ENCODE peak calls at places on chromosomes 6 and 20, in eight cellular contexts. Z, E, V, W, G, F, Y and M are unnamed samples.

GRCh38 chr20:63955281-63955845 is 853 bp downstream of the UCKL1 start:
- DNase-seq in Y (peak; percentile 28), G (peak; percentile 20), V (peak; percentile 68), Z (peak; percentile 35), F (no peak), W (peak; percentile 67), E (no peak), M (peak; percentile 33)

GRCh38 chr6:148140772-148141557 is 201.7 kb upstream of the SASH1 start:
- DNase-seq in F (no peak), E (peak; percentile 15), V (no peak), G (peak; percentile 21), Z (peak; percentile 59), Y (no peak), W (no peak), M (peak; percentile 13)

GRCh38 chr20:49866051-49866450 is 49.3 kb downstream of the SPATA2 start:
- DNase-seq in F (no peak), V (no peak), W (no peak), E (no peak), G (peak; percentile 97), Y (no peak), Z (no peak), M (no peak)

GRCh38 chr20:61684583-61685235 is 381.0 kb downstream of the TAF4 start:
- DNase-seq in W (no peak), Y (no peak), V (no peak), E (no peak), G (no peak), F (no peak), Z (no peak), M (no peak)

GRCh38 chr6:138695193-138695592 is 78.4 kb upstream of the CCDC28A start:
- DNase-seq in Z (no peak), V (no peak), E (no peak), W (no peak), F (no peak), G (no peak), Y (no peak), M (no peak)

GRCh38 chr6:36888115-36888643 is 2.4 kb downstream of the C6orf89 start:
- DNase-seq in V (no peak), W (no peak), Y (no peak), F (no peak), G (no peak), E (no peak), Z (no peak), M (no peak)

GRCh38 chr6:10310826-10311225 is 104.0 kb downstream of the TFAP2A start:
- DNase-seq in F (no peak), Y (no peak), Z (no peak), V (no peak), E (no peak), W (peak; percentile 50), G (no peak), M (no peak)

GRCh38 chr20:51995551-51995951 is 193.2 kb upstream of the SALL4 start:
- DNase-seq in F (no peak), Z (no peak), V (no peak), E (peak; percentile 27), G (peak; percentile 36), Y (no peak), W (no peak), M (no peak)

GRCh38 chr6:98539669-98540207 is 294.6 kb upstream of the POU3F2 start:
- DNase-seq in W (no peak), Y (no peak), G (no peak), E (no peak), F (no peak), Z (peak; percentile 56), V (no peak), M (no peak)

GRCh38 chr6:55286824-55287223 is 40.4 kb upstream of the GFRAL start:
- DNase-seq in W (no peak), V (no peak), Y (no peak), G (no peak), Z (no peak), F (no peak), E (no peak), M (no peak)

GRCh38 chr20:8271727-8272126 is 139.7 kb downstream of the PLCB1 start:
- DNase-seq in E (no peak), F (no peak), G (no peak), V (no peak), Z (peak; percentile 24), Y (no peak), W (no peak), M (no peak)

GRCh38 chr6:46538800-46539199 is 47.6 kb upstream of the RCAN2 start:
- DNase-seq in E (no peak), Y (no peak), Z (no peak), G (no peak), F (no peak), W (no peak), V (no peak), M (no peak)

GRCh38 chr6:29726795-29727194 is 3.6 kb downstream of the HLA-F start:
- DNase-seq in W (no peak), G (no peak), V (no peak), Z (no peak), E (no peak), F (no peak), Y (no peak), M (no peak)

GRCh38 chr6:57265755-57266221 is 43.7 kb upstream of the RAB23 start:
- DNase-seq in G (peak; percentile 32), Z (peak; percentile 39), F (peak; percentile 13), E (peak; percentile 61), W (no peak), V (no peak), Y (no peak), M (no peak)

GRCh38 chr20:58706150-58706892 is 13.7 kb downstream of the NPEPL1 start:
- DNase-seq in E (no peak), Y (no peak), G (no peak), V (no peak), Z (no peak), F (no peak), W (no peak), M (no peak)

GRCh38 chr6:128057541-128058335 is 156.9 kb upstream of the THEMIS start:
- DNase-seq in G (peak; percentile 48), Z (peak; percentile 32), W (no peak), E (peak; percentile 11), V (no peak), Y (no peak), F (no peak), M (no peak)

GRCh38 chr20:41174782-41175181 is 37.4 kb downstream of the PLCG1 start:
- DNase-seq in Z (peak; percentile 15), G (peak; percentile 71), F (no peak), E (no peak), Y (no peak), W (no peak), V (no peak), M (no peak)

GRCh38 chr6:43702522-43703440 is 15.2 kb upstream of the MRPS18A start:
- DNase-seq in G (peak; percentile 96), E (peak; percentile 97), V (peak; percentile 58), Z (peak; percentile 88), Y (no peak), W (peak; percentile 98), F (peak; percentile 64), M (peak; percentile 93)

GRCh38 chr20:16064991-16065707 is 508.1 kb downstream of the KIF16B start:
- DNase-seq in Z (no peak), W (no peak), Y (no peak), E (no peak), F (no peak), G (peak; percentile 7), V (no peak), M (peak; percentile 76)

GRCh38 chr6:71011861-71012260 is 55.0 kb upstream of the B3GAT2 start:
- DNase-seq in E (no peak), V (no peak), Y (no peak), Z (no peak), G (no peak), W (no peak), F (no peak), M (no peak)